ENCODE peak calls at places on chromosomes 13 and 19, in nine cellular contexts. Q, O, F, R, X, V, H, L and C are unnamed samples.

GRCh38 chr13:106083620-106084350 is 451.7 kb downstream of the EFNB2 start:
- DNase-seq in R (peak), L (no peak), V (peak), Q (no peak), H (peak), O (peak), F (no peak), X (no peak), C (no peak)

GRCh38 chr19:52370341-52370710 is 603 bp downstream of the ZNF880 start:
- DNase-seq in F (no peak), V (no peak), R (no peak), O (no peak), H (no peak), Q (no peak), X (no peak), L (no peak), C (no peak)

GRCh38 chr13:110107568-110108347 is 199.2 kb downstream of the COL4A1 start:
- DNase-seq in R (no peak), X (no peak), F (no peak), Q (no peak), H (peak), L (no peak), V (no peak), O (no peak), C (no peak)

GRCh38 chr19:41893899-41894298 is 10.9 kb downstream of the ARHGEF1 start:
- DNase-seq in F (no peak), L (no peak), Q (no peak), R (no peak), V (peak), H (peak), X (no peak), O (no peak), C (no peak)

GRCh38 chr19:15263361-15263985 is 31.2 kb upstream of the EPHX3 start:
- DNase-seq in H (no peak), R (no peak), F (no peak), V (no peak), Q (no peak), X (no peak), L (no peak), O (no peak), C (no peak)

GRCh38 chr13:110714798-110715394 is 1.4 kb downstream of the ING1 start:
- DNase-seq in X (no peak), F (peak), Q (no peak), R (no peak), V (peak), H (peak), L (no peak), O (peak), C (peak)

GRCh38 chr19:16033136-16033530 is 43.2 kb upstream of the TPM4 start:
- DNase-seq in O (no peak), V (no peak), F (no peak), Q (no peak), L (no peak), X (no peak), H (no peak), R (no peak), C (no peak)

GRCh38 chr13:51673165-51673564 is 88.9 kb downstream of the WDFY2 start:
- DNase-seq in X (no peak), O (no peak), F (no peak), V (no peak), L (no peak), H (no peak), R (no peak), Q (no peak), C (no peak)

GRCh38 chr19:33779849-33780248 is 16.8 kb upstream of the KCTD15 start:
- DNase-seq in R (no peak), O (no peak), X (no peak), F (no peak), Q (no peak), V (no peak), H (no peak), L (no peak), C (no peak)

GRCh38 chr19:34363094-34363493 is 1.9 kb upstream of the GPI start:
- DNase-seq in F (no peak), L (peak), R (no peak), X (no peak), V (peak), Q (no peak), O (no peak), H (peak), C (no peak)

GRCh38 chr19:8357007-8357521 is 6.9 kb upstream of the ANGPTL4 start:
- DNase-seq in Q (no peak), F (no peak), X (no peak), O (no peak), R (no peak), V (peak), L (no peak), H (no peak), C (no peak)

GRCh38 chr13:108629988-108630387 is 577 bp downstream of the MYO16 start:
- DNase-seq in L (no peak), H (no peak), O (no peak), V (no peak), R (no peak), X (no peak), F (no peak), Q (no peak), C (no peak)

GRCh38 chr13:41544824-41545707 is 87.7 kb downstream of the RGCC start:
- DNase-seq in H (no peak), F (no peak), R (no peak), V (no peak), L (no peak), O (no peak), Q (no peak), X (no peak), C (no peak)

GRCh38 chr19:13398780-13399726 is 107.2 kb downstream of the CACNA1A start:
- DNase-seq in L (peak), Q (no peak), R (peak), X (no peak), F (no peak), V (no peak), O (no peak), H (no peak), C (no peak)

GRCh38 chr13:40589285-40590109 is 76.9 kb downstream of the FOXO1 start:
- DNase-seq in Q (peak), R (no peak), X (peak), O (peak), V (peak), H (no peak), L (no peak), F (no peak), C (no peak)

GRCh38 chr19:51250786-51251452 is at the start of gene SIGLECL1:
- DNase-seq in V (no peak), Q (no peak), F (no peak), X (no peak), R (no peak), H (peak), L (peak), O (no peak), C (no peak)

GRCh38 chr19:10887616-10888367 is 16.4 kb downstream of the CARM1 start:
- DNase-seq in R (no peak), O (no peak), V (no peak), H (no peak), F (no peak), X (no peak), L (no peak), Q (no peak), C (no peak)

GRCh38 chr19:49057636-49058234 is at the start of gene CGB7:
- DNase-seq in X (no peak), H (peak), L (peak), V (peak), R (no peak), F (peak), Q (no peak), O (peak), C (peak)

GRCh38 chr13:110015253-110015652 is 228.9 kb upstream of the IRS2 start:
- DNase-seq in X (no peak), V (no peak), Q (no peak), O (no peak), R (no peak), L (no peak), H (no peak), F (no peak), C (no peak)

GRCh38 chr13:113926301-113926761 is 47.5 kb downstream of the C13orf46 start:
- DNase-seq in L (no peak), O (no peak), X (no peak), Q (no peak), H (no peak), V (no peak), R (no peak), F (peak), C (no peak)

GRCh38 chr13:90947976-90948375 is 399.5 kb upstream of the MIR17HG start:
- DNase-seq in F (no peak), X (no peak), V (no peak), L (no peak), H (no peak), Q (no peak), O (no peak), R (no peak), C (no peak)

GRCh38 chr13:26019241-26019640 is 32.6 kb downstream of the SHISA2 start:
- DNase-seq in H (no peak), Q (no peak), X (no peak), F (no peak), L (no peak), R (no peak), O (no peak), V (no peak), C (no peak)

GRCh38 chr19:49683814-49684250 is 5.6 kb upstream of the ADM5 start:
- DNase-seq in F (no peak), R (no peak), H (no peak), O (no peak), V (no peak), X (no peak), Q (no peak), L (no peak), C (no peak)

GRCh38 chr19:47713046-47714021 is at the start of gene EHD2:
- DNase-seq in X (peak), R (no peak), F (no peak), L (peak), Q (no peak), O (peak), H (peak), V (no peak), C (peak)

GRCh38 chr19:43465468-43466120 is at the start of gene LYPD3:
- DNase-seq in L (no peak), X (no peak), Q (no peak), R (peak), V (no peak), H (peak), F (peak), O (peak), C (peak)
- H3K4me3 ChIP-seq in L (peak), X (no peak), Q (no peak), R (peak), V (peak), H (peak), F (peak), O (peak), C (peak)

GRCh38 chr13:35857769-35858168 is 273.4 kb downstream of the DCLK1 start:
- DNase-seq in R (no peak), L (no peak), O (no peak), Q (no peak), F (no peak), H (peak), V (no peak), X (no peak), C (no peak)
- TF ChIP-seq POLR2AphosphoS5 in R (no peak), L (no peak), O (no peak), Q (no peak), F (no peak), H (no peak), V (no peak), X (no peak), C (no peak)

DNA sequence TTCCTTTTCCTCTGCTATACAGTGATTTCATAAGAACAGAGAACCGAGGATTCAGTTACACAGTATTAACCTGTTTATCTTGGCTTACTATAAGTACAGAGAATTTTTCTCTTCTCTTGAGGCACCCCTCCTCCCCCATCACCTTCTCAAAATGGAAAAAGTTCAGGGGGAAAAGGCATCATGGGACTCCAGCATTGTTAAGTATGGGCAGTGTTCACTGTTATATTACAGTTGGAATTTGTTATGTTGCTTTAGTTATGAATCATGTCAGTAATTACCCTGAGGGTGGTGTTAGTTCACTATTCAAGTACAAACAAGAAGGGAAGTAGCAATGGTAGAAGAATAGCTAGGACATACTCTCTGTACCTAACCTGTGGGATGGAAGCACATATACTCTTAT is 12.1 kb downstream of the LPAR6 start:
- DNase-seq in F (no peak), R (no peak), O (no peak), X (no peak), Q (peak), L (no peak), V (no peak), H (no peak), C (no peak)
- H3K4me3 ChIP-seq in F (no peak), R (no peak), O (no peak), X (no peak), Q (no peak), L (no peak), V (no peak), H (no peak), C (no peak)

DNA sequence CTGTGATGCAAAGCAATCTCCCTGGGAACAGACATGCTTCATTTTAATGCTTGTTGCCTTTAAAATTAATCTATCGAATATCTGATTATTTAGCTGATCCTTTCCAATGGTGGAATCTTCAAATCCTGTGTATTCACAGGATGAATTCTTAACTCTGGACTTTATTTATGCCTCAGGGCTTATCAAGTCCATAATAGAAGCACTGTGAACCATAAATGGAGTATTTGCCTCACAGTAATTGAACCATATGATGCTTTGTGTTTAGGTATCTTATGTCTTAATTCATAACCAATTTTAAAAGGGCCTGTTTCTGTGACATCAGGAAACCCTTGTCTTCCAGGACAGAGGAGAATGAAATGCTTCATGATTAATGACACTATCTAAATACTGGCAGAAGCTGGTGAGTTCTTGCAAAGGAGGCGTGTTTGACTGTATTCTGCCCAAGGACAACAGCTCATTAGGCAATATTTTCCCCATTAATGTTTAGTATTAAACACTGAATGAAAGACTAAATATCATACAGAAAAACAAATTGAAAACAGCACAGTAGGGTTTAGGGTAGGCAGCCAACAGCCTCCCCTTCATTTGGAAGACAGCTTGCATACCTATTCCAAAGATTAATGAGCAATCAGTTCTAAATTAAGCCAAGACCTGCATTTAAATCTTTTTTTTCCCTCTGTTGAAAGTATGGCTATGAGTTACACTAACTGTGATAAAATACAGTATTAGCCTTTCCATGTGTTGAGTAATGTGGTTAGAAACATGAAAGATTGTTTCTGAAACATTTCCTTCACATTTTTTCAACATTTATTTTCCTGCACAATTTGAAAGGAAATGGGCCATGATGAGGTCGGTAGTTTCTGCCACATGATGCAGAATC is 709.4 kb downstream of the PCDH9 start:
- DNase-seq in R (no peak), X (no peak), O (no peak), V (no peak), F (no peak), L (no peak), H (no peak), Q (no peak), C (no peak)
- TF ChIP-seq POLR2AphosphoS5 in R (no peak), X (no peak), O (no peak), V (no peak), F (no peak), L (no peak), H (no peak), Q (no peak), C (no peak)